ENCODE peak calls at places on chromosomes 6 and 20, in ten cellular contexts. One of them, this sample, is unnamed.
A peak's percentile ranks its signal among the peaks of the same experiment; 100 is the strongest.

GRCh38 chr20:50113420-50114224 is 672 bp upstream of the UBE2V1 start:
- DNase-seq in GM23248: peak; percentile 60
- DNase-seq in dorsolateral prefrontal cortex: no peak
- DNase-seq in cardiac muscle cell: no peak
- DNase-seq in thyroid gland: no peak
- DNase-seq in psoas muscle: no peak
- DNase-seq in astrocyte: no peak
- DNase-seq in stomach: no peak
- DNase-seq in heart left ventricle: no peak
- DNase-seq in MM.1S: peak; percentile 22
- DNase-seq in this sample: no peak

GRCh38 chr20:23820493-23820892 is 6.0 kb downstream of the CST2 start:
- DNase-seq in GM23248: peak; percentile 48
- DNase-seq in dorsolateral prefrontal cortex: no peak
- DNase-seq in cardiac muscle cell: no peak
- DNase-seq in thyroid gland: no peak
- DNase-seq in psoas muscle: no peak
- DNase-seq in astrocyte: no peak
- DNase-seq in stomach: no peak
- DNase-seq in heart left ventricle: no peak
- DNase-seq in MM.1S: no peak
- DNase-seq in this sample: no peak

GRCh38 chr6:18053071-18053475 is 65.6 kb upstream of the KIF13A start:
- DNase-seq in GM23248: peak; percentile 85
- DNase-seq in dorsolateral prefrontal cortex: no peak
- DNase-seq in cardiac muscle cell: no peak
- DNase-seq in thyroid gland: no peak
- DNase-seq in psoas muscle: no peak
- DNase-seq in astrocyte: no peak
- DNase-seq in stomach: no peak
- DNase-seq in heart left ventricle: no peak
- DNase-seq in MM.1S: no peak
- DNase-seq in this sample: no peak

GRCh38 chr6:75412937-75413662 is 80.5 kb downstream of the FILIP1 start:
- DNase-seq in GM23248: no peak
- DNase-seq in dorsolateral prefrontal cortex: no peak
- DNase-seq in cardiac muscle cell: no peak
- DNase-seq in thyroid gland: no peak
- DNase-seq in psoas muscle: no peak
- DNase-seq in astrocyte: peak; percentile 92
- DNase-seq in stomach: no peak
- DNase-seq in heart left ventricle: no peak
- DNase-seq in MM.1S: no peak
- DNase-seq in this sample: no peak

GRCh38 chr6:143397229-143398222 is 53.0 kb downstream of the ADAT2 start:
- DNase-seq in GM23248: peak; percentile 80
- DNase-seq in dorsolateral prefrontal cortex: no peak
- DNase-seq in cardiac muscle cell: peak; percentile 3
- DNase-seq in thyroid gland: peak; percentile 19
- DNase-seq in psoas muscle: peak; percentile 55
- DNase-seq in astrocyte: peak; percentile 98
- DNase-seq in stomach: peak; percentile 73
- DNase-seq in heart left ventricle: peak; percentile 31
- DNase-seq in MM.1S: no peak
- DNase-seq in this sample: no peak

GRCh38 chr6:168937061-168937460 is 316.6 kb downstream of the THBS2 start:
- DNase-seq in GM23248: peak; percentile 79
- DNase-seq in dorsolateral prefrontal cortex: no peak
- DNase-seq in cardiac muscle cell: no peak
- DNase-seq in thyroid gland: no peak
- DNase-seq in psoas muscle: no peak
- DNase-seq in astrocyte: peak; percentile 18
- DNase-seq in stomach: no peak
- DNase-seq in heart left ventricle: no peak
- DNase-seq in MM.1S: no peak
- DNase-seq in this sample: no peak

GRCh38 chr6:141587482-141588266 is 545.1 kb upstream of the GJE1 start:
- DNase-seq in GM23248: peak; percentile 49
- DNase-seq in dorsolateral prefrontal cortex: no peak
- DNase-seq in cardiac muscle cell: no peak
- DNase-seq in thyroid gland: no peak
- DNase-seq in psoas muscle: no peak
- DNase-seq in astrocyte: peak; percentile 65
- DNase-seq in stomach: no peak
- DNase-seq in heart left ventricle: no peak
- DNase-seq in MM.1S: no peak
- DNase-seq in this sample: no peak

GRCh38 chr6:1479095-1479494 is 89.7 kb downstream of the FOXF2 start:
- DNase-seq in GM23248: peak; percentile 90
- DNase-seq in dorsolateral prefrontal cortex: no peak
- DNase-seq in cardiac muscle cell: no peak
- DNase-seq in thyroid gland: no peak
- DNase-seq in psoas muscle: no peak
- DNase-seq in astrocyte: peak; percentile 92
- DNase-seq in stomach: no peak
- DNase-seq in heart left ventricle: no peak
- DNase-seq in MM.1S: no peak
- DNase-seq in this sample: no peak

GRCh38 chr6:54267798-54268197 is 40.4 kb upstream of the TINAG start:
- DNase-seq in GM23248: peak; percentile 62
- DNase-seq in dorsolateral prefrontal cortex: no peak
- DNase-seq in cardiac muscle cell: peak; percentile 73
- DNase-seq in thyroid gland: peak; percentile 44
- DNase-seq in psoas muscle: no peak
- DNase-seq in astrocyte: peak; percentile 27
- DNase-seq in stomach: no peak
- DNase-seq in heart left ventricle: no peak
- DNase-seq in MM.1S: peak; percentile 52
- DNase-seq in this sample: no peak

GRCh38 chr6:34241351-34242215 is 4.9 kb downstream of the HMGA1 start:
- DNase-seq in GM23248: no peak
- DNase-seq in dorsolateral prefrontal cortex: no peak
- DNase-seq in cardiac muscle cell: no peak
- DNase-seq in thyroid gland: no peak
- DNase-seq in psoas muscle: no peak
- DNase-seq in astrocyte: no peak
- DNase-seq in stomach: no peak
- DNase-seq in heart left ventricle: no peak
- DNase-seq in MM.1S: no peak
- DNase-seq in this sample: no peak

GRCh38 chr6:3281669-3282460 is 23.1 kb downstream of the PSMG4 start:
- DNase-seq in GM23248: peak; percentile 95
- DNase-seq in dorsolateral prefrontal cortex: peak; percentile 44
- DNase-seq in cardiac muscle cell: no peak
- DNase-seq in thyroid gland: no peak
- DNase-seq in psoas muscle: no peak
- DNase-seq in astrocyte: peak; percentile 99
- DNase-seq in stomach: no peak
- DNase-seq in heart left ventricle: no peak
- DNase-seq in MM.1S: no peak
- DNase-seq in this sample: no peak

GRCh38 chr6:125558907-125559306 is 190.5 kb upstream of the HEY2 start:
- DNase-seq in GM23248: no peak
- DNase-seq in dorsolateral prefrontal cortex: no peak
- DNase-seq in cardiac muscle cell: peak; percentile 8
- DNase-seq in thyroid gland: no peak
- DNase-seq in psoas muscle: no peak
- DNase-seq in astrocyte: no peak
- DNase-seq in stomach: no peak
- DNase-seq in heart left ventricle: no peak
- DNase-seq in MM.1S: peak; percentile 30
- DNase-seq in this sample: no peak

GRCh38 chr20:50635014-50635557 is 56.3 kb downstream of the RIPOR3 start:
- DNase-seq in GM23248: no peak
- DNase-seq in dorsolateral prefrontal cortex: no peak
- DNase-seq in cardiac muscle cell: no peak
- DNase-seq in thyroid gland: no peak
- DNase-seq in psoas muscle: no peak
- DNase-seq in astrocyte: no peak
- DNase-seq in stomach: no peak
- DNase-seq in heart left ventricle: no peak
- DNase-seq in MM.1S: no peak
- DNase-seq in this sample: no peak

GRCh38 chr20:20666359-20666758 is 46.1 kb downstream of the RALGAPA2 start:
- DNase-seq in GM23248: no peak
- DNase-seq in dorsolateral prefrontal cortex: no peak
- DNase-seq in cardiac muscle cell: no peak
- DNase-seq in thyroid gland: peak; percentile 72
- DNase-seq in psoas muscle: no peak
- DNase-seq in astrocyte: no peak
- DNase-seq in stomach: no peak
- DNase-seq in heart left ventricle: no peak
- DNase-seq in MM.1S: no peak
- DNase-seq in this sample: no peak

GRCh38 chr20:49518576-49518975 is 36.1 kb upstream of the KCNB1 start:
- DNase-seq in GM23248: no peak
- DNase-seq in dorsolateral prefrontal cortex: no peak
- DNase-seq in cardiac muscle cell: no peak
- DNase-seq in thyroid gland: no peak
- DNase-seq in psoas muscle: no peak
- DNase-seq in astrocyte: no peak
- DNase-seq in stomach: no peak
- DNase-seq in heart left ventricle: no peak
- DNase-seq in MM.1S: no peak
- DNase-seq in this sample: no peak

GRCh38 chr20:34473262-34473883 is 42.8 kb upstream of the DYNLRB1 start:
- DNase-seq in GM23248: peak; percentile 86
- DNase-seq in dorsolateral prefrontal cortex: peak; percentile 65
- DNase-seq in cardiac muscle cell: peak; percentile 70
- DNase-seq in thyroid gland: peak; percentile 33
- DNase-seq in psoas muscle: peak; percentile 59
- DNase-seq in astrocyte: peak; percentile 14
- DNase-seq in stomach: no peak
- DNase-seq in heart left ventricle: peak; percentile 54
- DNase-seq in MM.1S: peak; percentile 41
- DNase-seq in this sample: peak; percentile 25

GRCh38 chr6:39927159-39927558 is 7.1 kb downstream of the MOCS1 start:
- DNase-seq in GM23248: peak; percentile 55
- DNase-seq in dorsolateral prefrontal cortex: no peak
- DNase-seq in cardiac muscle cell: no peak
- DNase-seq in thyroid gland: no peak
- DNase-seq in psoas muscle: no peak
- DNase-seq in astrocyte: peak; percentile 52
- DNase-seq in stomach: no peak
- DNase-seq in heart left ventricle: no peak
- DNase-seq in MM.1S: no peak
- DNase-seq in this sample: no peak
- H3K27ac ChIP-seq in GM23248: no peak overlapping the region
- H3K27ac ChIP-seq in dorsolateral prefrontal cortex: peak overlapping the region; percentile 36
- H3K27ac ChIP-seq in cardiac muscle cell: no peak overlapping the region
- H3K27ac ChIP-seq in thyroid gland: peak overlapping the region; percentile 41
- H3K27ac ChIP-seq in psoas muscle: peak overlapping the region; percentile 94
- H3K27ac ChIP-seq in astrocyte: no peak overlapping the region
- H3K27ac ChIP-seq in stomach: no peak overlapping the region
- H3K27ac ChIP-seq in heart left ventricle: no peak overlapping the region
- H3K27ac ChIP-seq in MM.1S: no peak overlapping the region
- H3K27ac ChIP-seq in this sample: peak overlapping the region; percentile 66

GRCh38 chr20:51985013-51985415 is 182.7 kb upstream of the SALL4 start:
- DNase-seq in GM23248: peak; percentile 93
- DNase-seq in dorsolateral prefrontal cortex: no peak
- DNase-seq in cardiac muscle cell: no peak
- DNase-seq in thyroid gland: no peak
- DNase-seq in psoas muscle: no peak
- DNase-seq in astrocyte: peak; percentile 95
- DNase-seq in stomach: no peak
- DNase-seq in heart left ventricle: no peak
- DNase-seq in MM.1S: no peak
- DNase-seq in this sample: no peak

GRCh38 chr20:51985753-51986152 is 183.4 kb upstream of the SALL4 start:
- DNase-seq in GM23248: no peak
- DNase-seq in dorsolateral prefrontal cortex: no peak
- DNase-seq in cardiac muscle cell: no peak
- DNase-seq in thyroid gland: no peak
- DNase-seq in psoas muscle: no peak
- DNase-seq in astrocyte: no peak
- DNase-seq in stomach: no peak
- DNase-seq in heart left ventricle: no peak
- DNase-seq in MM.1S: no peak
- DNase-seq in this sample: no peak

GRCh38 chr20:51987812-51988211 is 185.5 kb upstream of the SALL4 start:
- DNase-seq in GM23248: no peak
- DNase-seq in dorsolateral prefrontal cortex: no peak
- DNase-seq in cardiac muscle cell: no peak
- DNase-seq in thyroid gland: no peak
- DNase-seq in psoas muscle: no peak
- DNase-seq in astrocyte: no peak
- DNase-seq in stomach: no peak
- DNase-seq in heart left ventricle: no peak
- DNase-seq in MM.1S: no peak
- DNase-seq in this sample: no peak
- H3K27ac ChIP-seq in GM23248: no peak overlapping the region
- H3K27ac ChIP-seq in dorsolateral prefrontal cortex: no peak overlapping the region
- H3K27ac ChIP-seq in cardiac muscle cell: no peak overlapping the region
- H3K27ac ChIP-seq in thyroid gland: no peak overlapping the region
- H3K27ac ChIP-seq in psoas muscle: no peak overlapping the region
- H3K27ac ChIP-seq in astrocyte: no peak overlapping the region
- H3K27ac ChIP-seq in stomach: no peak overlapping the region
- H3K27ac ChIP-seq in heart left ventricle: no peak overlapping the region
- H3K27ac ChIP-seq in MM.1S: no peak overlapping the region
- H3K27ac ChIP-seq in this sample: no peak overlapping the region

DNA sequence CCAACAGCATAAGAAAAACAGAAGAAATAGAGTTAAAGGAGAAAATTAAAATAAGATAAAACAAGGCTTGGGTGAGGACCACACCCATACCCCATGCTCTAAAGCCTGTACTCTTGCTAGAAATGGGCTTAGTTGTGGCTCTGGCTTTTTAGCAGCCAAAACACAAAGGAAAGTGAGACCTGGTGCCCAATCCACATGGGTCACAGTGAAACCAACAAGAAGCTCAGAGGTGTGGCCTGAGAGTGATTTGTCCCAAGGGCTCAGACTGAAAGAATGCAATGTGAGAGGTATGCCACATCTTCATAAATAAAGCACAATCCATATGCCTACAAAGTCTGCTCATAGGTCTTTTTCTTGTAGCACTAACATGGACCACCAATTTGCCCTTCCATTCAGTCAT is 21.1 kb downstream of the HM13 start:
- DNase-seq in GM23248: no peak
- DNase-seq in dorsolateral prefrontal cortex: no peak
- DNase-seq in cardiac muscle cell: no peak
- DNase-seq in thyroid gland: no peak
- DNase-seq in psoas muscle: no peak
- DNase-seq in astrocyte: no peak
- DNase-seq in stomach: no peak
- DNase-seq in heart left ventricle: no peak
- DNase-seq in MM.1S: no peak
- DNase-seq in this sample: no peak
- H3K27ac ChIP-seq in GM23248: no peak overlapping the region
- H3K27ac ChIP-seq in dorsolateral prefrontal cortex: no peak overlapping the region
- H3K27ac ChIP-seq in cardiac muscle cell: no peak overlapping the region
- H3K27ac ChIP-seq in thyroid gland: no peak overlapping the region
- H3K27ac ChIP-seq in psoas muscle: no peak overlapping the region
- H3K27ac ChIP-seq in astrocyte: no peak overlapping the region
- H3K27ac ChIP-seq in stomach: no peak overlapping the region
- H3K27ac ChIP-seq in heart left ventricle: no peak overlapping the region
- H3K27ac ChIP-seq in MM.1S: no peak overlapping the region
- H3K27ac ChIP-seq in this sample: no peak overlapping the region

DNA sequence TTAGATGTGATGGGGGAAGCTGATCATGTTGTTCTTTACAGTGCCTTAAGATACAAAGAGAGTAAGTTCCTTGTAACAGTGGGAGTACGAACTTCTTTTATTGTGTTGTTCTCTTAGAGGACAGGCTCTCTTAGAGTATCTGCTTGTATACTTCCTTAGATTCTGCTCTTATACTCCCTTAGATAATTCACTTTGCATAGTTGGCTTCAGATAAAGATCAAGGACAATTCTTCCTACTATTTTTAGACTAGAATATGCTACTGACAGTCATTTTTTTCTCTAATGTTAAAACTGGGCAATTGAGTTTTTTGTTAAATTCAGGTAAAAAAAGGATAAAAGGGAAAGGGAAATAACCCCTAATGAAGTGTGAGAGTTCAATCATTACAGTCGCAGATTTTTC is 138.7 kb downstream of the MYB start:
- DNase-seq in GM23248: no peak
- DNase-seq in dorsolateral prefrontal cortex: no peak
- DNase-seq in cardiac muscle cell: no peak
- DNase-seq in thyroid gland: no peak
- DNase-seq in psoas muscle: no peak
- DNase-seq in astrocyte: no peak
- DNase-seq in stomach: no peak
- DNase-seq in heart left ventricle: no peak
- DNase-seq in MM.1S: no peak
- DNase-seq in this sample: no peak
- H3K27ac ChIP-seq in GM23248: no peak overlapping the region
- H3K27ac ChIP-seq in dorsolateral prefrontal cortex: no peak overlapping the region
- H3K27ac ChIP-seq in cardiac muscle cell: no peak overlapping the region
- H3K27ac ChIP-seq in thyroid gland: no peak overlapping the region
- H3K27ac ChIP-seq in psoas muscle: no peak overlapping the region
- H3K27ac ChIP-seq in astrocyte: no peak overlapping the region
- H3K27ac ChIP-seq in stomach: no peak overlapping the region
- H3K27ac ChIP-seq in heart left ventricle: no peak overlapping the region
- H3K27ac ChIP-seq in MM.1S: no peak overlapping the region
- H3K27ac ChIP-seq in this sample: no peak overlapping the region